ENCODE peak calls at places on chromosomes 5 and 9, in five cellular contexts. One of them, this sample, is unnamed.

GRCh38 chr5:36052542-36052941 is 14.1 kb downstream of the UGT3A2 start:
- DNase-seq in A673: no peak
- DNase-seq in cardiac fibroblast: peak
- DNase-seq in fibroblast of mammary gland: no peak
- DNase-seq in stomach: no peak
- DNase-seq in this sample: no peak

GRCh38 chr5:72194846-72195245 is 87.6 kb downstream of the MAP1B start:
- DNase-seq in cardiac fibroblast: no peak
- DNase-seq in fibroblast of mammary gland: no peak
- DNase-seq in A673: no peak
- DNase-seq in stomach: no peak
- DNase-seq in this sample: no peak

GRCh38 chr9:137417161-137418021 is 5.6 kb downstream of the EXD3 start:
- DNase-seq in stomach: no peak
- DNase-seq in fibroblast of mammary gland: no peak
- DNase-seq in A673: no peak
- DNase-seq in cardiac fibroblast: no peak
- DNase-seq in this sample: no peak

GRCh38 chr9:72355153-72355552 is 9.9 kb downstream of the ZFAND5 start:
- DNase-seq in cardiac fibroblast: no peak
- DNase-seq in fibroblast of mammary gland: no peak
- DNase-seq in stomach: no peak
- DNase-seq in A673: no peak
- DNase-seq in this sample: no peak

GRCh38 chr5:132076983-132077382 is 3.4 kb downstream of the CSF2 start:
- DNase-seq in fibroblast of mammary gland: no peak
- DNase-seq in A673: no peak
- DNase-seq in stomach: no peak
- DNase-seq in cardiac fibroblast: no peak
- DNase-seq in this sample: no peak

GRCh38 chr5:106634375-106634774 is 1036.4 kb downstream of the EFNA5 start:
- DNase-seq in A673: peak
- DNase-seq in fibroblast of mammary gland: no peak
- DNase-seq in stomach: no peak
- DNase-seq in cardiac fibroblast: no peak
- DNase-seq in this sample: no peak

GRCh38 chr5:9034671-9035070 is 511.2 kb downstream of the SEMA5A start:
- DNase-seq in stomach: no peak
- DNase-seq in fibroblast of mammary gland: peak
- DNase-seq in A673: no peak
- DNase-seq in cardiac fibroblast: peak
- DNase-seq in this sample: peak

GRCh38 chr5:145981612-145982571 is 45.5 kb downstream of the SH3RF2 start:
- DNase-seq in stomach: peak
- DNase-seq in A673: no peak
- DNase-seq in cardiac fibroblast: no peak
- DNase-seq in fibroblast of mammary gland: no peak
- DNase-seq in this sample: no peak

GRCh38 chr9:86948153-86948929 is 1.0 kb upstream of the GAS1 start:
- DNase-seq in stomach: peak
- DNase-seq in cardiac fibroblast: peak
- DNase-seq in A673: peak
- DNase-seq in fibroblast of mammary gland: peak
- DNase-seq in this sample: peak

GRCh38 chr5:123033157-123033671 is 3.3 kb downstream of the PPIC start:
- DNase-seq in fibroblast of mammary gland: no peak
- DNase-seq in stomach: no peak
- DNase-seq in A673: no peak
- DNase-seq in cardiac fibroblast: no peak
- DNase-seq in this sample: no peak

GRCh38 chr5:36744041-36744677 is 132.4 kb upstream of the NIPBL start:
- DNase-seq in stomach: no peak
- DNase-seq in cardiac fibroblast: peak
- DNase-seq in fibroblast of mammary gland: peak
- DNase-seq in A673: no peak
- DNase-seq in this sample: no peak

GRCh38 chr5:53490747-53491146 is 10.3 kb downstream of the FST start:
- DNase-seq in A673: no peak
- DNase-seq in cardiac fibroblast: peak
- DNase-seq in stomach: no peak
- DNase-seq in fibroblast of mammary gland: peak
- DNase-seq in this sample: peak

GRCh38 chr5:138083702-138084101 is at the start of gene WNT8A:
- DNase-seq in fibroblast of mammary gland: no peak
- DNase-seq in A673: no peak
- DNase-seq in stomach: no peak
- DNase-seq in cardiac fibroblast: no peak
- DNase-seq in this sample: no peak

GRCh38 chr9:101383361-101383760 is 1.4 kb downstream of the BAAT start:
- DNase-seq in A673: no peak
- DNase-seq in fibroblast of mammary gland: no peak
- DNase-seq in stomach: no peak
- DNase-seq in cardiac fibroblast: no peak
- DNase-seq in this sample: no peak